ENCODE peak calls at places on chromosomes 7 and 10, in four cellular contexts. H is AG09319, X is kidney glomerular epithelial cell, Q is glomerular endothelial cell. K is an unnamed sample.

GRCh38 chr10:51117053-51117660 is 42.9 kb downstream of the PRKG1 start:
- DNase-seq in Q (no peak), H (no peak), X (no peak), K (no peak)

GRCh38 chr7:40356312-40356711 is 221.5 kb downstream of the SUGCT start:
- DNase-seq in X (no peak), Q (no peak), H (no peak), K (no peak)

GRCh38 chr7:106704000-106704840 is 43.3 kb upstream of the CCDC71L start:
- DNase-seq in H (no peak), Q (no peak), X (no peak), K (no peak)

GRCh38 chr10:67471022-67471421 is 225.0 kb downstream of the CTNNA3 start:
- DNase-seq in Q (no peak), X (no peak), H (no peak), K (no peak)

GRCh38 chr7:115340828-115341227 is 418.9 kb downstream of the MDFIC start:
- DNase-seq in Q (peak), H (peak), X (no peak), K (peak)

GRCh38 chr7:29993169-29993568 is 3.6 kb upstream of the SCRN1 start:
- DNase-seq in H (no peak), X (no peak), Q (no peak), K (no peak)

GRCh38 chr7:46220066-46220630 is 299.1 kb upstream of the IGFBP3 start:
- DNase-seq in H (no peak), Q (no peak), X (peak), K (no peak)

GRCh38 chr7:95993420-95993819 is 221.1 kb downstream of the DYNC1I1 start:
- DNase-seq in Q (no peak), H (no peak), X (no peak), K (no peak)

GRCh38 chr7:1242129-1242572 is 9.5 kb downstream of the UNCX start:
- DNase-seq in Q (no peak), X (no peak), H (no peak), K (no peak)

GRCh38 chr10:21349912-21350286 is 175.6 kb downstream of the SKIDA1 start:
- DNase-seq in Q (no peak), X (no peak), H (no peak), K (no peak)